ENCODE peak calls at places on chromosome 19, in nine cellular contexts. R is tibial nerve, U is breast epithelium, W is heart left ventricle, Z is body of pancreas, L is upper lobe of right lung, P is IMR-90, Y is H9, G is adrenal gland. Q is an unnamed sample.

GRCh38 chr19:17108453-17108784 is 32.8 kb downstream of the MYO9B start:
- DNase-seq in R (no peak), U (no peak), W (no peak), Z (no peak), L (no peak), P (no peak), Y (no peak), G (no peak), Q (no peak)

GRCh38 chr19:1416014-1416841 is 8.8 kb downstream of the DAZAP1 start:
- DNase-seq in R (no peak), U (no peak), W (no peak), Z (no peak), L (no peak), P (peak; percentile 31), Y (no peak), G (no peak), Q (no peak)

GRCh38 chr19:18763674-18764590 is 27.2 kb downstream of the COMP start:
- DNase-seq in R (no peak), U (peak; percentile 88), W (no peak), Z (no peak), L (peak; percentile 81), P (peak; percentile 27), Y (no peak), G (peak; percentile 86), Q (peak; percentile 28)

GRCh38 chr19:48750351-48750750 is 2.1 kb downstream of the FUT1 start:
- DNase-seq in R (no peak), U (no peak), W (no peak), Z (peak; percentile 40), L (no peak), P (no peak), Y (no peak), G (no peak), Q (no peak)

GRCh38 chr19:43290568-43291359 is 21.4 kb upstream of the PSG9 start:
- DNase-seq in R (no peak), U (no peak), W (no peak), Z (no peak), L (no peak), P (no peak), Y (no peak), G (no peak), Q (no peak)

GRCh38 chr19:1854032-1854541 is 5.8 kb upstream of the REXO1 start:
- DNase-seq in R (no peak), U (no peak), W (no peak), Z (no peak), L (no peak), P (no peak), Y (no peak), G (no peak), Q (no peak)

GRCh38 chr19:15390814-15391213 is 11.2 kb upstream of the AKAP8 start:
- DNase-seq in R (no peak), U (no peak), W (no peak), Z (no peak), L (no peak), P (no peak), Y (no peak), G (no peak), Q (no peak)

GRCh38 chr19:19528721-19529490 is at the start of gene YJEFN3:
- DNase-seq in R (no peak), U (no peak), W (no peak), Z (no peak), L (no peak), P (peak; percentile 19), Y (peak; percentile 91), G (no peak), Q (peak; percentile 80)

GRCh38 chr19:32316034-32316433 is 29.4 kb upstream of the ZNF507 start:
- DNase-seq in R (no peak), U (no peak), W (no peak), Z (no peak), L (no peak), P (no peak), Y (peak; percentile 54), G (no peak), Q (no peak)

GRCh38 chr19:40588110-40588854 is 11.6 kb downstream of the SHKBP1 start:
- DNase-seq in R (no peak), U (no peak), W (no peak), Z (no peak), L (no peak), P (no peak), Y (peak; percentile 25), G (no peak), Q (no peak)

GRCh38 chr19:49851456-49852259 is 699 bp downstream of the PTOV1 start:
- DNase-seq in R (no peak), U (no peak), W (no peak), Z (peak; percentile 47), L (no peak), P (no peak), Y (peak; percentile 82), G (peak; percentile 58), Q (peak; percentile 71)

GRCh38 chr19:782195-783043 is 14.8 kb upstream of the PTBP1 start:
- DNase-seq in R (no peak), U (no peak), W (no peak), Z (peak; percentile 66), L (no peak), P (peak; percentile 33), Y (peak; percentile 68), G (no peak), Q (peak; percentile 69)

GRCh38 chr19:16541526-16542044 is 652 bp downstream of the CHERP start:
- DNase-seq in R (no peak), U (no peak), W (no peak), Z (no peak), L (no peak), P (peak; percentile 11), Y (no peak), G (no peak), Q (no peak)

GRCh38 chr19:50358483-50359431 is 6.7 kb downstream of the NAPSA start:
- DNase-seq in R (no peak), U (peak; percentile 54), W (peak; percentile 75), Z (peak; percentile 72), L (peak; percentile 84), P (peak; percentile 20), Y (no peak), G (peak; percentile 65), Q (peak; percentile 92)

GRCh38 chr19:41601771-41602170 is 25.1 kb downstream of the CEACAM4 start:
- DNase-seq in R (no peak), U (no peak), W (no peak), Z (no peak), L (no peak), P (no peak), Y (no peak), G (no peak), Q (no peak)

GRCh38 chr19:6334490-6335285 is 1.3 kb upstream of the ACER1 start:
- DNase-seq in R (no peak), U (no peak), W (no peak), Z (no peak), L (no peak), P (no peak), Y (no peak), G (no peak), Q (no peak)

GRCh38 chr19:6343462-6343861 is 10.1 kb upstream of the ACER1 start:
- DNase-seq in R (no peak), U (no peak), W (no peak), Z (no peak), L (no peak), P (no peak), Y (no peak), G (no peak), Q (no peak)

DNA sequence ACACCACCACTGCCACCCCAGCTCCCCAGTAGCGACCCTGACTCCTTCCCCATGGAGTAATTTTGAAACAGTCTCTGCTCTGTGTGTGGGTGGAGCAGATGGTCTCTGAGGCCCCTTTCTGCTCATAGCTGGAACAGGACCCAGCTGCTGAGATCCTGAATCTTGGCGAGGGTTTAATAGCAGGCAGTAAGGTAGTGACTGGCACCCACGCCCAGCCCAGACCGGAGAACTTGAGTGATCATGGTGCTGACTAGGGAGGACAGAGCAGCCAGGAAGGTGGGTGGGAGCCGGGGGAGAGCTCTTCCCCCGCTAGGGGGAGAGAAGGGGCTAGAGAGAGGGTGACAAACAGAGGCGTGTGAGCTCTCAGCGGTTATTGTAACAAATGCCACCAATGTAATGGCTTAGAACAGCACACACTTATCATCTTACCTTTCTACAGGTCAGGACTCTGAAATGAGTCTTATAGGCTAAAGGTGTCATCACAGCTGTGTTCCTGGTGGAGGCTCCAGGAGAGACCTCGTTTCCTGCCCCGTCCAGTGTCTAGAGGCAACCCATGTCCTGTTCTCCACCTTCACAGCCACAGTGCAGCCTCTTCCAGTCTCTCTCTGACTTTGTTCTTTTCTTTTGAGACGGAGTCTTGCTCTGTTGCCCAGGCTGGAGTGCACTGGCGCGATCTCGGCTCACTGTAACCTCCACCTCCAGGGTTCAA is 7.2 kb upstream of the ACER1 start:
- DNase-seq in R (no peak), U (no peak), W (no peak), Z (no peak), L (no peak), P (no peak), Y (peak; percentile 45), G (no peak), Q (no peak)
- H3K27ac ChIP-seq in R (no peak overlapping the region), U (no peak overlapping the region), W (no peak overlapping the region), Z (no peak overlapping the region), L (no peak overlapping the region), P (no peak overlapping the region), Y (no peak overlapping the region), G (no peak overlapping the region), Q (no peak overlapping the region)

DNA sequence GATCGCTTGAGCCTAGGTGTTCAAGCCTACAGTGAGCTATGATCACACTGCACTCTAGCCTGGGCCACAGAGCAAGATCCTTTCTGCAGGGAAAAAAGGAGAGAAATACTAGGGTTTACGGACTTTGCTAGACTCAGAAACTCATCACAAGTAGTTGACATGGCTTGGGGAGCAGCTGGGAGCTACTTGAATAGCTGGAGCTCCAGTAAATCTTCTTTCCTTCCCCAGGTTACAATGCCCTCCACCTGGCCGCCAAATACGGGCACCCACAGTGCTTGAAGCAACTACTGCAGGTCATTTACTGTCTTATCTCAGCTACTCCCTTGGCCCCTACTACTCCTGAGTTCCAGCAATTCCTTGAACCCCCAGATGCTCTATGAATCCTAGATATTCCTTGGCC is 19.3 kb downstream of the ANKRD24 start:
- DNase-seq in R (no peak), U (no peak), W (no peak), Z (no peak), L (no peak), P (no peak), Y (no peak), G (no peak), Q (no peak)
- H3K27me3 ChIP-seq in R (peaks cover 33% of the 10 kb centered on the region), U (peaks cover 32% of the 10 kb centered on the region), W (peaks cover 16% of the 10 kb centered on the region), Z (no peaks in the 10 kb centered on the region), L (peaks cover 32% of the 10 kb centered on the region), P (peaks cover 40% of the 10 kb centered on the region), Y (peaks cover 3% of the 10 kb centered on the region), G (peaks cover 21% of the 10 kb centered on the region), Q (no peaks in the 10 kb centered on the region)

DNA sequence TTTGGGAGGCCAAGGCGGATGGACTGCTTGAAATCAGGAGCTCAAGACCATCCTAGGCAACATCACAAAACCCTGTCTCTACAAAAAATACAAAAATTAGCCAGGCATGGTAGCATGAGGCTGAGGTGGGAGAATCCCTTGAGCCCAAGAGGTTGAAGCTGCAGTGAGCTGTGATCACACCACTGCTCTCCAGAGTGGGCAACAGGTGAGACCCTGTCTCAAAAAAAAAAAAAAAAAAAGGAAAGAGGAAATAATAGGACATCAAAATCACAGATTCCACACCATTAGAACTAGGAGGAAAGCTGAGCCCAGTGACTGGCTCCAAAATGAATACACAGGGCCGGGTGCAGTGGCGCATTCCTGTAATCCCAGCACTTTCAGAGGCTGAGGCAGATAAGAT is 3.2 kb upstream of the ZNF8 start:
- DNase-seq in R (no peak), U (no peak), W (no peak), Z (no peak), L (no peak), P (no peak), Y (no peak), G (no peak), Q (no peak)
- H3K9me3 ChIP-seq in R (peaks cover 33% of the 10 kb centered on the region), U (peaks cover 65% of the 10 kb centered on the region), W (peaks cover 68% of the 10 kb centered on the region), Z (peaks cover 15% of the 10 kb centered on the region), L (peaks cover 48% of the 10 kb centered on the region), P (peaks cover 52% of the 10 kb centered on the region), Y (no peaks in the 10 kb centered on the region), G (no peaks in the 10 kb centered on the region), Q (peaks cover 4% of the 10 kb centered on the region)

GRCh38 chr19:51530616-51531015 is 854 bp downstream of the SIGLEC6 start:
- DNase-seq in R (no peak), U (no peak), W (no peak), Z (no peak), L (no peak), P (no peak), Y (no peak), G (no peak), Q (no peak)
- H3K27ac ChIP-seq in R (no peak overlapping the region), U (no peak overlapping the region), W (no peak overlapping the region), Z (no peak overlapping the region), L (no peak overlapping the region), P (no peak overlapping the region), Y (no peak overlapping the region), G (no peak overlapping the region), Q (no peak overlapping the region)